ENCODE peak calls at places on chromosomes 2 and 18, in eight cellular contexts. C, S, B, D, M, N, T and E are unnamed samples.

GRCh38 chr2:106359512-106359911 is 108.7 kb downstream of the RGPD3 start:
- DNase-seq in T (no peak), N (no peak), M (no peak), S (no peak), D (no peak), C (no peak), B (no peak), E (no peak)

GRCh38 chr18:8980496-8981402 is 121.8 kb upstream of the NDUFV2 start:
- DNase-seq in D (no peak), M (no peak), T (no peak), B (no peak), C (no peak), S (no peak), N (no peak), E (no peak)

GRCh38 chr2:1659951-1660565 is 84.3 kb downstream of the PXDN start:
- DNase-seq in N (no peak), D (no peak), B (no peak), T (no peak), M (no peak), C (no peak), S (no peak), E (no peak)

GRCh38 chr2:20221939-20222768 is 2.8 kb downstream of the SDC1 start:
- DNase-seq in S (no peak), B (no peak), T (no peak), D (no peak), C (no peak), M (no peak), N (no peak), E (no peak)

GRCh38 chr18:78192044-78192443 is 787.6 kb upstream of the SALL3 start:
- DNase-seq in M (no peak), S (no peak), T (no peak), N (no peak), C (no peak), D (peak), B (no peak), E (no peak)

GRCh38 chr2:60553496-60553991 is at the start of gene BCL11A:
- DNase-seq in M (no peak), B (peak), T (no peak), S (no peak), C (peak), D (peak), N (peak), E (no peak)

GRCh38 chr2:138752231-138752956 is 27.8 kb downstream of the NXPH2 start:
- DNase-seq in C (peak), S (no peak), M (no peak), D (no peak), B (no peak), T (no peak), N (no peak), E (no peak)

GRCh38 chr2:38073211-38074005 is 2.5 kb downstream of the CYP1B1 start:
- DNase-seq in T (no peak), M (no peak), N (no peak), B (no peak), S (no peak), C (peak), D (peak), E (no peak)

GRCh38 chr18:2070636-2071035 is 500.7 kb downstream of the METTL4 start:
- DNase-seq in S (no peak), M (no peak), D (peak), C (no peak), B (no peak), N (no peak), T (no peak), E (no peak)

GRCh38 chr18:58723810-58724602 is 52.7 kb downstream of the MALT1 start:
- DNase-seq in C (peak), T (no peak), N (no peak), B (no peak), D (peak), S (no peak), M (no peak), E (no peak)

GRCh38 chr2:196165016-196165415 is 6.4 kb downstream of the STK17B start:
- DNase-seq in B (no peak), N (no peak), M (no peak), C (no peak), D (no peak), S (no peak), T (no peak), E (no peak)

GRCh38 chr2:15772196-15772595 is 168.2 kb upstream of the MYCN start:
- DNase-seq in C (no peak), N (no peak), T (no peak), D (no peak), M (no peak), S (no peak), B (no peak), E (no peak)

GRCh38 chr2:68740184-68740914 is 5.7 kb downstream of the ARHGAP25 start:
- DNase-seq in B (no peak), S (no peak), N (no peak), C (peak), D (no peak), T (no peak), M (no peak), E (no peak)

GRCh38 chr2:10000541-10000940 is 42.8 kb upstream of the KLF11 start:
- DNase-seq in B (no peak), M (no peak), T (no peak), D (no peak), S (no peak), C (no peak), N (no peak), E (no peak)

GRCh38 chr2:119694994-119695521 is 16.1 kb downstream of the TMEM177 start:
- DNase-seq in D (peak), S (no peak), M (no peak), B (no peak), N (no peak), T (no peak), C (peak), E (no peak)

GRCh38 chr18:45212186-45213039 is 402.9 kb upstream of the SLC14A2 start:
- DNase-seq in B (peak), C (peak), N (peak), T (peak), D (peak), S (peak), M (peak), E (no peak)

GRCh38 chr2:31694444-31694843 is 113.7 kb upstream of the SRD5A2 start:
- DNase-seq in D (no peak), N (no peak), S (no peak), C (peak), B (no peak), M (no peak), T (no peak), E (no peak)

GRCh38 chr2:19543271-19544019 is 185.0 kb upstream of the OSR1 start:
- DNase-seq in D (no peak), N (no peak), B (no peak), S (no peak), T (no peak), C (peak), M (no peak), E (no peak)

GRCh38 chr2:127377262-127377661 is 10.5 kb downstream of the MAP3K2 start:
- DNase-seq in S (no peak), D (no peak), N (no peak), M (no peak), T (no peak), B (no peak), C (no peak), E (no peak)